ENCODE peak calls at places on chromosomes 7 and 10, in ten cellular contexts. L is endothelial cell, E is heart right ventricle, S is astrocyte of the cerebellum, F is Calu3, U is neural crest cell, J is tibial artery, G is body of pancreas, I is Peyer's patch, N is ovary. T is an unnamed sample.

GRCh38 chr7:39937366-39938153 is 12.5 kb upstream of the CDK13 start:
- DNase-seq in L (no peak), E (no peak), S (no peak), F (no peak), U (no peak), J (no peak), G (no peak), I (no peak), N (no peak), T (peak; percentile 90)

GRCh38 chr10:123777881-123778280 is 111.7 kb downstream of the GPR26 start:
- DNase-seq in L (no peak), E (no peak), S (no peak), F (no peak), U (no peak), J (no peak), G (no peak), I (no peak), N (no peak), T (no peak)

GRCh38 chr7:84237533-84238173 is 43.1 kb upstream of the SEMA3A start:
- DNase-seq in L (no peak), E (no peak), S (no peak), F (no peak), U (no peak), J (no peak), G (no peak), I (no peak), N (no peak), T (peak; percentile 96)

GRCh38 chr10:30645340-30645827 is 15.8 kb upstream of the LYZL2 start:
- DNase-seq in L (no peak), E (peak; percentile 23), S (peak; percentile 6), F (no peak), U (no peak), J (peak; percentile 68), G (peak; percentile 19), I (no peak), N (no peak), T (peak; percentile 4)

GRCh38 chr10:27349987-27350386 is 109.4 kb upstream of the ACBD5 start:
- DNase-seq in L (no peak), E (no peak), S (no peak), F (no peak), U (no peak), J (no peak), G (no peak), I (no peak), N (no peak), T (no peak)

GRCh38 chr7:6637544-6638229 is 569 bp downstream of the ZNF316 start:
- DNase-seq in L (peak; percentile 61), E (no peak), S (no peak), F (peak; percentile 71), U (peak; percentile 30), J (peak; percentile 59), G (no peak), I (no peak), N (no peak), T (peak; percentile 17)

GRCh38 chr10:59181668-59182067 is 5.2 kb downstream of the PHYHIPL start:
- DNase-seq in L (peak; percentile 6), E (no peak), S (peak; percentile 68), F (peak; percentile 41), U (peak; percentile 1), J (no peak), G (peak; percentile 27), I (no peak), N (no peak), T (peak; percentile 81)

GRCh38 chr10:103936022-103936421 is 18.0 kb upstream of the STN1 start:
- DNase-seq in L (no peak), E (no peak), S (no peak), F (no peak), U (no peak), J (no peak), G (no peak), I (no peak), N (no peak), T (no peak)

GRCh38 chr7:105269397-105269796 is 119.3 kb downstream of the SRPK2 start:
- DNase-seq in L (no peak), E (no peak), S (no peak), F (no peak), U (no peak), J (no peak), G (no peak), I (no peak), N (no peak), T (no peak)

DNA sequence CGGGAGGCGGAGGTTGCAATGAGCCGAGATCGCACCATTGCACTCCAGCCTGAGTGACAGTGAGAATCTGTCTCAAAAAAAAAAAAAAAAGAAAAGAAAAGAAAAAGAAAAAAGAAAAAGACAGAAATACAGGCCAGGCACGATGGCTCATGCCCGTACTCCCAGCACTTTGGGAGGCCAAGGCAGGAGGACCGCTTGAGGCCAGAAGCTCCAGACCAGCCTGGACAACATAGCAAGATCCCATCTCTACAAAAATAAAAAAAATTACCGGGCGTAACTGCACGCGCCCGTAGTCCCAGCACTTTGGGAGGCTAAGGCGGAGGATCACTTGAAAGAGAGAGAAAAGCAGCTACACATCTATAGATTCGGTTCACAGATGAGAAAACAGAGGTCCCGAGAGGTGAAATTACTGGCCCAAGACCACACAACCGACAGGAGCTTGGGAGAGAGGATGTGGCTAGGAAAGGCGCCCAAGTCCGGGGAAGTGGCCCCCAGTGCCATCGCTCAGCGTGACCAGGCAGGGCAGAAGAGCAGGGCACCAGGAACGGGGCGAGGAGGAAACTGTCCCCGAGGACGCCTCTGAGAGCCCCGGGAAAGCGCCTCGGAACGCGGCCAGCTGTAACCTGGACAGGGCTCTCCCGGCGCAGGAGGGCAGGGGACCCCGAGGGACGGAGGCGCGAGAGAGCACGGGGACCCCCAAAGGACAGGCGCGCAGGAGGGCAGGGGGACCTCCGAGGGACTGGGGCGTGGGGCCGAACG is 612 bp downstream of the SNX8 start:
- DNase-seq in L (no peak), E (no peak), S (no peak), F (peak; percentile 35), U (no peak), J (peak; percentile 74), G (peak; percentile 40), I (peak; percentile 52), N (no peak), T (no peak)
- TF ChIP-seq CTCF in L (no peak), E (no peak), S (no peak), F (no peak), U (no peak), J (no peak), G (no peak), I (no peak), N (no peak), T (no peak)

DNA sequence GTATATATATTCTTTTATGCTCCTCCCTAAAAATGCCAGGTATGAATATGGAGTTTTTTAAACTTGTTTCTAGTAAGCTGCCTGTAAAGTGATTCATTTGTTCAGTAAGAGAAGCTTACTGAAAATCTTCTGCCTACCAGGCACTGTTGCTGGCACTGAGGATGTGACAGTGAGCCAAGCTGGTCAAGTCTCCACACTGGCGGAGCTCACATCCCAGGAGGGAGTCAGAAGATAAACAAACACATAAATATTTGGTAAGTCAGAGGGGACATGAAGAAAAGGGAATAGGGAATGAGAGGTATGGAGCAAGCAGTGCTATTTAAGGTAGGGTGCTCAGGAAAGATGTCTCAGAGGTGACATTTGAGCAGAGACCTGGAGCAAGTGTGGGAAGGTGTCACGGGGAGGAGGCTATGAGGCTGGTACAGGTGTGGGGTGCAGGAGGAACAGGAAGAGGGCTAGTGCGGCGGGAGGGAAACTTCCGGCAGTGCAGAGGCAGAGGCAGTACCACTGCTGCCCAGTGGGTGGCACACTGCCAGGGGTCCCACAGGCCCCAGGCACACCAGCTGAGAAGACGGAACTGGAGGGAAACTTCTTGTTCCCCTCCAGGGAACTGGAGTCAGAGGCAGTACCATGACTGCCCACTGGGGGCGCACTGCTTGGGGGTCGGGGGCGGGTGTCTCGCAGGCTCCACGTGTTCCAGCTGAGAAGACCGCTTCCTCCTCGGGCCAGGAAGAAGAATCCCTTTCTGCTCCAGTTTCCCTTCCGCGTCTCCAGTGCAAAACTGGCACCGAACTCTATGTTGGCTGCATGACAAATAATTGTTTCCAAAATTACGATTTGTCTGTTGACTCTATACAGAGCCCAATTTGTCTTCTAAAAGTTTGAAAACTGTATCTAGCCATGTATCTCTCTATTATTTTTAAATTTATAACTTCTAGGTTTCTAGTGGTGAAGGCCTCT is 161.0 kb downstream of the TEX36 start:
- DNase-seq in L (peak; percentile 15), E (no peak), S (no peak), F (no peak), U (peak; percentile 36), J (no peak), G (no peak), I (no peak), N (no peak), T (no peak)
- TF ChIP-seq CTCF in L (peak; percentile 95), E (peak; percentile 48), S (peak; percentile 54), F (peak; percentile 59), U (peak; percentile 72), J (peak; percentile 38), G (no peak), I (peak; percentile 9), N (no peak), T (peak; percentile 60)

DNA sequence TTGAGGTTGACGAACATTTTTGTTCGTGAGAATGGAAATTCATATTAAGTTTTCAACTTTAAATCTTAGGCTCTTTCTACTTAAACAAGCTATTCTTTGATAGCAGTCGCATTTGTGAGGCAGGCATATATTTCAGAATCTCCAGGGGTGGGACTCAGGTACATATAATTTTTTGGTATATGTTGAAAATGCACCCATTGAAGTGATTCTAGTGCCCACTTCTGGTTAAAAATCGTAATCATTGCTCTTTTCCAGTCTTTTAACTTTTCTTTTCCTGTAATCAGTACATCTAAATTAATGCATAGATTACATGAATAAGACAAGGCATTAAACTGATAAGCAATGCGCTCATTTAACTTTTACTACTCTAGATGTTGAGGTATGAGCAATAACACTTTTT is 67.8 kb downstream of the ZNRF2 start:
- DNase-seq in L (no peak), E (no peak), S (no peak), F (no peak), U (no peak), J (no peak), G (no peak), I (no peak), N (no peak), T (no peak)
- TF ChIP-seq CTCF in L (no peak), E (no peak), S (no peak), F (peak; percentile 6), U (no peak), J (no peak), G (no peak), I (peak; percentile 25), N (no peak), T (no peak)

GRCh38 chr7:73578342-73579124 is at the start of gene TBL2:
- DNase-seq in L (peak; percentile 98), E (peak; percentile 99), S (peak; percentile 97), F (peak; percentile 97), U (peak; percentile 99), J (peak; percentile 99), G (peak; percentile 100), I (peak; percentile 99), N (peak; percentile 99), T (peak; percentile 99)
- TF ChIP-seq CTCF in L (peak; percentile 13), E (no peak), S (peak; percentile 16), F (no peak), U (no peak), J (no peak), G (no peak), I (peak; percentile 7), N (peak; percentile 16), T (peak; percentile 32)

GRCh38 chr10:60594476-60595051 is 183.7 kb upstream of the CDK1 start:
- DNase-seq in L (no peak), E (no peak), S (no peak), F (no peak), U (no peak), J (no peak), G (no peak), I (no peak), N (no peak), T (peak; percentile 66)
- TF ChIP-seq CTCF in L (peak; percentile 36), E (no peak), S (peak; percentile 29), F (no peak), U (peak; percentile 26), J (no peak), G (no peak), I (no peak), N (no peak), T (peak; percentile 32)

T was measured in epithelial cell of esophagus.